ENCODE peak calls at places on chromosomes 11 and 22, in four cellular contexts. Z is GM12891, F is HuH-7, A is skeletal muscle cell. Q is an unnamed sample.

GRCh38 chr11:105991888-105992287 is 30.2 kb downstream of the MSANTD4 start:
- DNase-seq in Z (no peak), F (no peak), A (no peak), Q (no peak)

GRCh38 chr22:39253427-39254070 is 8.8 kb upstream of the PDGFB start:
- DNase-seq in A (peak; percentile 63), F (no peak), Z (no peak), Q (peak; percentile 10)

GRCh38 chr22:49967333-49968241 is 7.0 kb downstream of the PIM3 start:
- DNase-seq in A (no peak), F (no peak), Z (peak; percentile 27), Q (no peak)

GRCh38 chr11:128022761-128023160 is 564.6 kb downstream of the ETS1 start:
- DNase-seq in F (no peak), Z (no peak), A (no peak), Q (no peak)

GRCh38 chr11:57426439-57426753 is 525 bp downstream of the SLC43A3 start:
- DNase-seq in F (no peak), Z (no peak), A (no peak), Q (no peak)

GRCh38 chr11:2666828-2667570 is 32.8 kb downstream of the KCNQ1OT1 start:
- DNase-seq in F (no peak), Z (no peak), A (no peak), Q (no peak)

GRCh38 chr11:70537576-70538571 is 139.5 kb downstream of the CTTN start:
- DNase-seq in A (no peak), Z (no peak), F (no peak), Q (no peak)

GRCh38 chr11:3809624-3809928 is 1.2 kb downstream of the PGAP2 start:
- DNase-seq in Z (no peak), F (no peak), A (no peak), Q (no peak)

GRCh38 chr11:64343740-64344133 is 3.7 kb downstream of the CCDC88B start:
- DNase-seq in A (no peak), F (peak; percentile 63), Z (no peak), Q (no peak)

GRCh38 chr22:32546480-32546879 is 71.9 kb downstream of the FBXO7 start:
- DNase-seq in Z (no peak), F (no peak), A (no peak), Q (no peak)

GRCh38 chr11:128865490-128865889 is 1.6 kb downstream of the KCNJ1 start:
- DNase-seq in F (no peak), Z (no peak), A (no peak), Q (no peak)

GRCh38 chr22:25680949-25681348 is 61.0 kb upstream of the MYO18B start:
- DNase-seq in A (peak; percentile 47), Z (no peak), F (no peak), Q (no peak)

GRCh38 chr22:30876925-30877553 is 91.5 kb downstream of the MORC2 start:
- DNase-seq in A (peak; percentile 41), F (no peak), Z (no peak), Q (no peak)

GRCh38 chr11:130315354-130315970 is 745 bp upstream of the ZBTB44 start:
- DNase-seq in A (no peak), F (no peak), Z (peak; percentile 66), Q (no peak)

GRCh38 chr11:45646275-45646970 is 19.0 kb downstream of the CHST1 start:
- DNase-seq in A (no peak), Z (no peak), F (peak; percentile 2), Q (no peak)

GRCh38 chr11:2305862-2306823 is 4.3 kb downstream of the TSPAN32 start:
- DNase-seq in Z (no peak), A (peak; percentile 42), F (no peak), Q (peak; percentile 24)